ENCODE peak calls at places on chromosomes 3 and 15, in five cellular contexts. R is activated B cell treated with CpG ODN at 0.5 μM for 24 hours; L is nephron progenitor cell; G is adrenal gland; B is CD8-positive, alpha-beta T cell. Y is an unnamed sample.

GRCh38 chr15:60973637-60974415 is 255.3 kb downstream of the RORA start:
- DNase-seq in L (no peak), R (no peak), G (no peak), B (no peak), Y (no peak)

GRCh38 chr15:94252223-94252766 is 20.9 kb downstream of the MCTP2 start:
- DNase-seq in R (no peak), G (no peak), L (no peak), B (no peak), Y (no peak)

GRCh38 chr3:173709026-173709425 is 311.5 kb downstream of the NLGN1 start:
- DNase-seq in B (no peak), R (no peak), L (no peak), G (no peak), Y (no peak)

GRCh38 chr3:15556512-15556911 is 35.0 kb upstream of the COLQ start:
- DNase-seq in R (no peak), B (no peak), L (no peak), G (no peak), Y (no peak)

GRCh38 chr15:67914537-67915373 is 74.9 kb upstream of the RNU6-1 start:
- DNase-seq in R (no peak), G (peak; percentile 24), L (peak; percentile 58), B (no peak), Y (peak; percentile 18)

GRCh38 chr3:125395091-125395490 is 20.0 kb upstream of the ZNF148 start:
- DNase-seq in G (no peak), B (no peak), R (no peak), L (no peak), Y (no peak)

GRCh38 chr15:28892789-28893610 is 7.2 kb downstream of the APBA2 start:
- DNase-seq in B (no peak), R (no peak), L (no peak), G (no peak), Y (no peak)

GRCh38 chr3:111621535-111621934 is 26.4 kb upstream of the ZBED2 start:
- DNase-seq in R (no peak), L (peak; percentile 37), G (no peak), B (no peak), Y (no peak)

GRCh38 chr15:65610871-65611718 is at the start of gene INTS14:
- DNase-seq in B (peak; percentile 92), G (peak; percentile 98), L (peak; percentile 99), R (peak; percentile 89), Y (peak; percentile 95)

GRCh38 chr3:14145670-14146380 is 21.0 kb downstream of the TMEM43 start:
- DNase-seq in G (no peak), L (no peak), B (peak; percentile 10), R (no peak), Y (no peak)

GRCh38 chr3:168062679-168063078 is 33.0 kb downstream of the GOLIM4 start:
- DNase-seq in G (no peak), L (no peak), B (no peak), R (no peak), Y (no peak)

GRCh38 chr3:168063122-168063521 is 32.6 kb downstream of the GOLIM4 start:
- DNase-seq in B (no peak), G (no peak), L (no peak), R (no peak), Y (no peak)

GRCh38 chr3:168058482-168058881 is 37.2 kb downstream of the GOLIM4 start:
- DNase-seq in L (no peak), G (no peak), R (no peak), B (no peak), Y (no peak)

GRCh38 chr3:168060317-168060716 is 35.4 kb downstream of the GOLIM4 start:
- DNase-seq in B (no peak), L (no peak), R (no peak), G (no peak), Y (no peak)

DNA sequence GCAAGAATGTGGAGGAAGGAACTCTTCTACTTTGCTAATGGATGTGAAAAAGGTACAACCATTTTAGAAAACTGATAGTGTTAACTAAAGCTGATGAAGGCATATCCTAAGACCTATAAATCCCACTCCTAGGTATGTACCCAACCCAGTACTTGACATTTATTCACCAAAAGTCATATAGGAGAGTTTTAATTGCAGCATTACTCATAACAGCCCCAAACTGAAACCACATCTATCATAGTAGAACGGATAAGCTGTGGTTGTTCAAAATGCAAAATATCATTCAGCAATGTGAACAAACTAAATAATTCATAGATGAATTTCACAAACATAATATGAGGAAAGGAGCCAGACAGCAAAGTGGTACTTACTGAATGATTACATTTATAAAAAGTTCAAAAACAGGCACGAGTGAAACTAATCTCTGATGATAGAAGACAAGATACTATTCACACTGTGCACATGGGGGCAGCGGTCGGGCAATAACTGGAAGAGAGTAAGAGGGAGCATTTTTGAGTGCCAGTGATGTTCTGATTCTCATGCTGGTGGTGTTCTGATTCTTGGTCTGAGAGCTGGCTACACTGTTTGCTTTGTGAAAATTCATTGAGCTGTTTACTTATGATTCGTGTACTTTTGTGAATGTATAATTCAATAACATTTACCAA is 34.3 kb downstream of the GOLIM4 start:
- DNase-seq in L (no peak), R (no peak), B (no peak), G (no peak), Y (no peak)
- TF ChIP-seq CTCF in L (no peak), R (no peak), B (no peak), G (no peak), Y (no peak)

DNA sequence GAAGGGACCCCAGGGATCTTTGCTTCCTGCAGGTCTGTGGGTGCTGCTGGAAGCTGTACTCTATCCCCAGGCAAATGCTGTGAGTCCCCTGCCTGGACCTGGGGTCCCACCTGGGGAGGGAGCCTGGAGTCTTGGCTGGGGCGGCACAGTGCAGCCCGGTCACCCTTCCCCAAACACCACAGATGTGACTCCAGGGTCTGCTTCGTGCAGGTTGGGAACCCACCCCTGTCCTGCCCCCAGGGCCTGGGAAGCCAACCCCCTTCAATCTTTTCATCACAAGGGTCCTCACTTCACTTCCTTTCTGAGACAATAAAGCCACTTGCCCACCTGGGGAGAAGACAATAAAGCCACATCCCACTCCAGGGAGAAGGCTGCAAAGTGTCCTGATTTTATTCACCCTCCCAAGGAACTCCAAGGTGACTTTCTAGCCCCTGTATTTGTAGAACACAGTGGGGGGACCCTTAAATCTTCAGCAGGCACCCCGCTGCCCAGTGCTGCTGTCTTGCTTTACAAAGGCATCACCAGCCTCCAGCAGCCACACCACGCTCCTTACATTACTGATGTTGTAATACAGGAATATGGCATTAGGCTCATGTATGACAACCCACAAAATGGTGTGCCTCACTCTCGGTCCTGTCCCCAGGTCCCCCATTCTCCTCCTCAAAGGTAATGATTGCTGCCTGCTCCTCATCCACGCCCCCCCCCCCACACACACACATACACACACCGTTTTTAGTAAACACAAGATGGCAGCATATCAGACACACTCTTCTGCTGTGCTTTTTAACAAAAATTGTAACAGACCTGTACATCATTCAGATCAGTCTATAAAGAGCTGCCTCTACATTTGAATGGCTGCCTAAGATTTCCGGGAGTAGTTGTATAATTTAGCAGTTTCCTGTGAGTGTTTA is 9.9 kb downstream of the C3orf22 start:
- DNase-seq in G (peak; percentile 2), L (no peak), R (no peak), B (no peak), Y (peak; percentile 6)
- TF ChIP-seq CTCF in G (no peak), L (no peak), R (no peak), B (no peak), Y (no peak)

DNA sequence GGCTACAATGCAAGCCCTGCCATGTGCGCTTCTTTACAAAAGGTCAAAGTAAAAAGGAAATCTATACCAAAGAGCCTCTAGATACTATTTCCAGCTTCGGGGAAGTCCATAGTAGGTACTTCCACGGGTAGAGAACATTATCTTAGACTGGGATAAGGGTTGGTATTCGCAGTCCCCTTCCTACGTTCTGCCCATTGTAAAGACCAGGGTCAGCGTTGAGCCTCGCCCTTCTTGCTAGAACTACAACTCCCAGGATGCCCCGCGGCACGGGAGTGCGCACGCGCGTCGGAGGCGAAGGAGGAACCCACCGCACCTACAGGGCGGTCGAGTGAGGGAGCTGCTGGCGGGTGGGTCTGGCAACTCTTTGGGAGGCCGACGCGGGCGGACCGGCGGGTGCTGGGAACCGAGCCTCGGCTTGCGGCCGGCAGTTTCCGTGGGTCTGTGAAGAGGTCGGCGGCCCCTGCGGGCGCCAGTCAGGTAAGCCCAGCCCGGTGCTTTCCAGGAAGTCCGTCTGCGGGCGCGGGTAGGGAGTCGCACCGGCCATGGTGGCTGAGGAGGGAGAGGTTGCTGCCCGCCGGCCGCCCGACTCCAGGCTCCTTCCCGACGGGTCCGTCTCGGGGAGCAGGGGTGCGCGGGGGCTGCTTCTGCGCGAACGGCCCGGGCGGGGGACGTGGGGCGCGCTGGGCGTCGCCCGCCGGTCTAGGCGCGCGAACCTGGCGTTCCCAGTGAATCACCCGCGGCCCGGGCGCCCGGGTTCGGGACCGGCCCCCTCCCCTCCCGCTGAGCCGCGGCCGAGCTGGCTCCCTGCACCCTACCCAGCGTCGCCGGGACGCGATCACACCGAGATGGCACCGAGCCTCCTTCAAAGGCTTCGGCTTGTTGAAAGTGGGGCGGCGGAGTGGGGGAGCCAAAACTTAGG is at the start of gene TMOD3:
- DNase-seq in B (peak; percentile 92), R (peak; percentile 94), L (peak; percentile 97), G (peak; percentile 86), Y (peak; percentile 93)
- TF ChIP-seq CTCF in B (no peak), R (no peak), L (no peak), G (no peak), Y (no peak)

GRCh38 chr3:142211034-142211433 is 14.4 kb downstream of the GK5 start:
- DNase-seq in B (no peak), R (no peak), G (no peak), L (no peak), Y (no peak)
- TF ChIP-seq CTCF in B (no peak), R (no peak), G (peak; percentile 24), L (peak; percentile 33), Y (peak; percentile 50)

GRCh38 chr15:31930967-31931366 is 99.3 kb upstream of the CHRNA7 start:
- DNase-seq in L (no peak), B (no peak), G (no peak), R (no peak), Y (no peak)
- TF ChIP-seq CTCF in L (no peak), B (no peak), G (no peak), R (no peak), Y (no peak)

DNA sequence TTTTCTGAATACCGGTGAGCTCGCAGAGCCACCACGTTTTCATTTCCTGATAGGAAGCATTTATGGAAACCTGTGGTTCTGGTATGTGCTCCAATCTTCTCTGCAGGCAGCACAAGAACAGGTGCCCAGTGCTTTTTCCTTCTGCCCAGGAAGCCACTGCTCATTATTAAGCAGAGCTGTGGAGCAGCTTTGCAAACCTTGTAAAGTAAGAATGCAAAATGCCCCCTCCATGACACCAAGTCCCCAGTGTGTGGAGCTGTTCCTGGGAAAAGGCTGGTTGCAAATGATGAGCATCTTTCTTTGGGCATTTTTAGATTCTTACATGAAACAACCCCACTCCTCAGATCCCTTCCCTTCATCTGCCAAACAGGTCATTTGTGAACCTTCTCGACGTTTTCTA is 65.7 kb upstream of the MRPL3 start:
- DNase-seq in R (no peak), G (no peak), B (no peak), L (no peak), Y (no peak)
- TF ChIP-seq CTCF in R (no peak), G (no peak), B (no peak), L (no peak), Y (no peak)

GRCh38 chr3:10706156-10707088 is 109.6 kb upstream of the SLC6A11 start:
- DNase-seq in R (no peak), G (no peak), L (no peak), B (no peak), Y (no peak)
- TF ChIP-seq CTCF in R (no peak), G (no peak), L (peak; percentile 15), B (no peak), Y (peak; percentile 34)

Y was measured in progenitor cell of endocrine pancreas.